ENCODE peak calls at places on chromosomes 12 and 14, in five cellular contexts. X is adrenal gland; K is left ventricle myocardium inferior; T is endothelial cell of umbilical vein; Y is naive thymus-derived CD4-positive, alpha-beta T cell. U is an unnamed sample. For H3K4me1, the result is how much of the 10 kb centered on the place peaks cover.

GRCh38 chr14:67999290-67999689 is 179.7 kb downstream of the RAD51B start:
- DNase-seq in X (no peak), K (no peak), T (no peak), Y (no peak), U (no peak)

GRCh38 chr14:36997843-36998242 is 174.6 kb downstream of the SLC25A21 start:
- DNase-seq in X (peak), K (no peak), T (peak), Y (no peak), U (no peak)

GRCh38 chr12:22415342-22416309 is 81.1 kb upstream of the ST8SIA1 start:
- DNase-seq in X (no peak), K (no peak), T (no peak), Y (no peak), U (no peak)

GRCh38 chr12:101039848-101040531 is 170.0 kb downstream of the SLC5A8 start:
- DNase-seq in X (no peak), K (no peak), T (no peak), Y (no peak), U (no peak)

GRCh38 chr12:95626854-95627253 is 75.6 kb upstream of the USP44 start:
- DNase-seq in X (no peak), K (no peak), T (no peak), Y (no peak), U (no peak)

GRCh38 chr14:34792593-34792992 is 78.2 kb upstream of the CFL2 start:
- DNase-seq in X (no peak), K (no peak), T (no peak), Y (no peak), U (no peak)

GRCh38 chr12:89690925-89691324 is 17.7 kb downstream of the ATP2B1 start:
- DNase-seq in X (no peak), K (no peak), T (no peak), Y (no peak), U (no peak)

GRCh38 chr12:131917139-131917710 is 11.9 kb upstream of the PUS1 start:
- DNase-seq in X (peak), K (no peak), T (no peak), Y (no peak), U (peak)

GRCh38 chr12:119546340-119546739 is 47.2 kb upstream of the TMEM233 start:
- DNase-seq in X (no peak), K (no peak), T (no peak), Y (no peak), U (no peak)

GRCh38 chr12:13022737-13023370 is 21.3 kb upstream of the FAM234B start:
- DNase-seq in X (no peak), K (no peak), T (no peak), Y (no peak), U (no peak)

GRCh38 chr14:67317822-67318221 is 41.8 kb downstream of the ATP6V1D start:
- DNase-seq in X (no peak), K (no peak), T (no peak), Y (no peak), U (no peak)

GRCh38 chr12:124497658-124498057 is 69.8 kb downstream of the NCOR2 start:
- DNase-seq in X (peak), K (peak), T (no peak), Y (no peak), U (peak)

GRCh38 chr12:124498870-124499753 is 68.3 kb downstream of the NCOR2 start:
- DNase-seq in X (no peak), K (no peak), T (peak), Y (no peak), U (peak)

GRCh38 chr12:124499873-124500231 is 67.6 kb downstream of the NCOR2 start:
- DNase-seq in X (no peak), K (no peak), T (no peak), Y (no peak), U (no peak)

GRCh38 chr12:124497039-124497438 is 70.4 kb downstream of the NCOR2 start:
- DNase-seq in X (no peak), K (peak), T (no peak), Y (no peak), U (peak)

DNA sequence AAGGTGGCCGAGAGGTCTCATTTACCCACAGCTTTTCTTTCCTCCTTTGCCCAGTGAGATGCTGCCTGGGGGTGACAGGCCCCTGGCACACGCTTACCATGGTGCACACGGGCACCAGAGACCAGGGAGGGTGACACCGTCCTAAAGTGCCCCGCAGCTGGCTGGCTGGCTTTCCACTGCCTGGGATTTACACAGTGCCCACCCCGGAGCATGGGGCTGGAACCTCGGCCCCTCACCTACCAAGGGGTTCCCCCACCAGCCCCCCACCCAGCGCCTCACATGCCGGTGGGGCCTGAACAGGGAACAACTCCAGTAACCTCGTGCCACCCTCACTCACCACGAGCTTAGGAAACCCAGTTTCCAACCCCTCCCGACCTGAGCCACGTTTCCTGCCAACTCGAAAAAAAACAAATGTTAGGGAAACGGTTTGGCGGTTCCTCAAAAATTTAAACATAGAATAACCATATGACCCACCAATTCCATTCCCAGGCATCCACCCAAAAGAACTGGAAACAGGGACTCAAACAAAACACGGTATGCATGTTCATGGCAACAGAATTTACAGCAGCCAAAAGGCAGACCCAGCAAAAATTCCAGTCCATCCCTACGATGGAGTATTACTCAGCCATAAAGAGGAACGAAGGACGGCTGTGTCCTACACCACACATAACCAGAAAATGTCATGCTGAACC is 69.1 kb downstream of the NCOR2 start:
- DNase-seq in X (peak), K (no peak), T (peak), Y (no peak), U (peak)
- H3K4me1 ChIP-seq in X (under half), K (half or more), T (under half), Y (under half), U (under half)

GRCh38 chr12:121789233-121789781 is 4.2 kb downstream of the RHOF start:
- DNase-seq in X (peak), K (no peak), T (no peak), Y (no peak), U (no peak)
- H3K4me3 ChIP-seq in X (no peak), K (peak), T (no peak), Y (peak), U (no peak)

DNA sequence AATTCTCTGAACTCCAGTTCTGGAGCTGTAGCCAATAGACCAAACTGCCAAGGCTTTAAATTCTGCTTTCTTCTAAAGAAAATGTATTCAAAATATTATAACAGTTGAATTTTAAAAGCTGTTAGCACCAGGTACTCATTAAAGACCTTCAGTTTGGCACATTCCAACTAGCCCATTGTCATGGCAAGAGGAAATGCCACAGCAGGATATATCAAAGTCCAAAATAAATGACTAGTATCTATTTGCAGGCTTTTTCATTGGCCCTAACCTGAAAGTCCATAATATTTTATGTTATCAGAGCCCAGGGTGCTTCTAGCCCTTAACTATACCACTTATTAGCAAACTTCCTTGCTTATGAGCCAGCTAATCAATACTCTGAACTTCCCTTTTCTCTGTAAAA is 3.1 kb upstream of the RIC8B start:
- DNase-seq in X (no peak), K (no peak), T (no peak), Y (no peak), U (no peak)
- H3K4me1 ChIP-seq in X (under half), K (half or more), T (under half), Y (under half), U (under half)

GRCh38 chr12:121575952-121576615 is 4.7 kb downstream of the KDM2B start:
- DNase-seq in X (no peak), K (no peak), T (no peak), Y (no peak), U (no peak)
- H3K4me3 ChIP-seq in X (no peak), K (no peak), T (no peak), Y (no peak), U (no peak)